ENCODE peak calls at places on chromosome 5, in four cellular contexts. B is IMR-90, R is K562, Q is GM12878. S is an unnamed sample.

GRCh38 chr5:125006011-125006685 is 259.7 kb upstream of the ZNF608 start:
- DNase-seq in R (no peak), B (no peak), Q (peak; percentile 71), S (no peak)

GRCh38 chr5:123359866-123360569 is 63.2 kb downstream of the CEP120 start:
- DNase-seq in R (no peak), B (no peak), Q (no peak), S (no peak)

GRCh38 chr5:138138949-138139775 is at the start of gene NME5:
- DNase-seq in B (peak; percentile 40), Q (peak; percentile 5), R (no peak), S (peak; percentile 43)

GRCh38 chr5:14212838-14213237 is 69.7 kb downstream of the TRIO start:
- DNase-seq in B (no peak), Q (peak; percentile 83), R (no peak), S (no peak)

GRCh38 chr5:178237431-178238312 is 5.1 kb upstream of the PHYKPL start:
- DNase-seq in B (peak; percentile 15), Q (no peak), R (no peak), S (no peak)

GRCh38 chr5:1792842-1793266 is 6.8 kb downstream of the MRPL36 start:
- DNase-seq in R (no peak), B (peak; percentile 92), Q (peak; percentile 99), S (no peak)

GRCh38 chr5:77180167-77181081 is 30.1 kb upstream of the PDE8B start:
- DNase-seq in R (no peak), B (no peak), Q (no peak), S (no peak)

GRCh38 chr5:176441921-176442323 is 6.3 kb upstream of the FAF2 start:
- DNase-seq in Q (no peak), B (peak; percentile 70), R (no peak), S (no peak)

GRCh38 chr5:85538362-85538761 is 1079.4 kb upstream of the COX7C start:
- DNase-seq in B (no peak), Q (no peak), R (no peak), S (no peak)

GRCh38 chr5:74034738-74035137 is 408.7 kb downstream of the ARHGEF28 start:
- DNase-seq in B (peak; percentile 88), R (no peak), Q (no peak), S (no peak)

GRCh38 chr5:71905804-71906711 is 187.0 kb downstream of the CARTPT start:
- DNase-seq in B (no peak), R (no peak), Q (no peak), S (no peak)

GRCh38 chr5:140221697-140222223 is 46.8 kb downstream of the CYSTM1 start:
- DNase-seq in B (peak; percentile 93), Q (no peak), R (no peak), S (no peak)

GRCh38 chr5:140041492-140042421 is 1.3 kb downstream of the NRG2 start:
- DNase-seq in Q (peak; percentile 36), R (no peak), B (peak; percentile 12), S (peak; percentile 66)

GRCh38 chr5:144048254-144048856 is 122.1 kb downstream of the YIPF5 start:
- DNase-seq in B (no peak), Q (no peak), R (no peak), S (no peak)

GRCh38 chr5:169914766-169915165 is 65.5 kb downstream of the INSYN2B start:
- DNase-seq in R (no peak), B (peak; percentile 75), Q (no peak), S (no peak)

GRCh38 chr5:1568201-1568979 is 44.6 kb upstream of the LPCAT1 start:
- DNase-seq in R (no peak), Q (no peak), B (peak; percentile 90), S (no peak)

GRCh38 chr5:148205865-148206264 is 3.0 kb downstream of the SPINK6 start:
- DNase-seq in Q (no peak), B (no peak), R (no peak), S (no peak)

GRCh38 chr5:149408252-149409099 is 29.4 kb upstream of the IL17B start:
- DNase-seq in R (no peak), B (no peak), Q (no peak), S (no peak)

GRCh38 chr5:177269976-177270375 is 33.5 kb downstream of the RAB24 start:
- DNase-seq in B (no peak), Q (no peak), R (no peak), S (no peak)

GRCh38 chr5:111641533-111642230 is 115.3 kb downstream of the NREP start:
- DNase-seq in Q (no peak), B (peak; percentile 90), R (no peak), S (no peak)

GRCh38 chr5:151825445-151825844 is 53.7 kb downstream of the G3BP1 start:
- DNase-seq in B (peak; percentile 69), Q (peak; percentile 17), R (peak; percentile 53), S (peak; percentile 13)

GRCh38 chr5:93193756-93194155 is 387.3 kb downstream of the NR2F1-AS1 start:
- DNase-seq in Q (no peak), R (no peak), B (peak; percentile 36), S (no peak)

GRCh38 chr5:20307391-20307790 is 319.4 kb upstream of the CDH18 start:
- DNase-seq in R (no peak), B (no peak), Q (no peak), S (no peak)

GRCh38 chr5:179905144-179905526 is 2.6 kb downstream of the TBC1D9B start:
- DNase-seq in R (no peak), B (no peak), Q (no peak), S (no peak)

GRCh38 chr5:67142816-67143215 is 53.8 kb downstream of the CD180 start:
- DNase-seq in R (no peak), Q (no peak), B (no peak), S (no peak)

GRCh38 chr5:31781772-31782171 is 142.8 kb downstream of the PDZD2 start:
- DNase-seq in B (no peak), R (no peak), Q (no peak), S (no peak)

GRCh38 chr5:35430381-35431162 is 187.1 kb upstream of the SPEF2 start:
- DNase-seq in B (no peak), R (no peak), Q (no peak), S (no peak)

GRCh38 chr5:35438288-35438687 is 179.4 kb upstream of the SPEF2 start:
- DNase-seq in R (no peak), B (no peak), Q (no peak), S (no peak)

GRCh38 chr5:35438786-35439185 is 178.9 kb upstream of the SPEF2 start:
- DNase-seq in Q (no peak), B (no peak), R (no peak), S (no peak)

GRCh38 chr5:35440409-35440808 is 177.3 kb upstream of the SPEF2 start:
- DNase-seq in R (no peak), B (no peak), Q (no peak), S (no peak)

DNA sequence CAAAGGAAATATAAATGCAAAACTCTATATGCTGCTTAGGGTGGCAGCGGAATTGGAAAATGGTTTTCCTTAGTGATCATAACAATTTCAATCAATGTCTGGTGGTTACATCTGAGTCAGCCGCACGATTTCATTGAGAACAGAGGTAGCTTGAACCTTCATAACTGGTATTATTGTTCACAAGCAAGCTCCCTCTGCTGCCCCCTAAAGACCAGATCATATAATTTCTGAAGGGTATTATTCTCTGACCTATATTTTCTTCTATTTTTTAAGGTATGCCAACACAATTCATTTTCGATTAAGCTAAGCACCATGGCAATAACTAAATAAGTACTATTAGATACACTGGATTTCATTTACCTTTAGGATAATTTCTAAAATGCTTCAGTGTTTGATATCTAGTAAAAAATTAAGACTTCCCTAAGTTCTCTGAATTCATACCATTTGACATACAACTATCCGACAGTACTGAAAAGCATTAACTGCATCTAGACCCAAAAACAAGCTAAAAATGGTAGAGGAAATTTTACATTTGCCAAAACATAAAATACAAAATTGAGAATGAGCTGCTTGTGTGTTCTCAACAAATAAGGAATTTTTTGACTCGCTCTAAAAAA is 181.1 kb upstream of the SPEF2 start:
- DNase-seq in B (peak; percentile 22), Q (no peak), R (peak; percentile 19), S (no peak)
- TF ChIP-seq CHD1 in B (no peak), Q (no peak), R (no peak), S (no peak)

DNA sequence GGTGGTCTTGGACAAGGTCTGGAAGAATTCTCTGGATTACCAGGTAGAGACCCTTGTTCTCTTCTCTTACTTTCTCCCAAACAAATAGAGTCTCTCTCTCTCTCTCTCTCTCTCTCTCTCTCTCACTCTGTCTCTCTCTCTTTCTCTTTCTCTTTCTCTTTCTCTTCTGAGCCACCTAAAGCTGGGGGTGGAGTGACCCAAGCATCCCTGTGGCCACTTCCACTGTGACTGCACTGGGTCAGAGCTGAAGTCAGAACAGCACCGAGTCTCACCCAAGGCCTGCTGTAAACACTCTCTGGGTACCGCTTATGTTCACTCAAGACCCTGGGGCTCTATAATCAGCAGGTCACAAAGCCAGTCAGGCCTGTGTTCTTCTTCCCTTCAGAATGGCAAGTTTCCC is 513.7 kb downstream of the EBF1 start:
- DNase-seq in R (no peak), Q (no peak), B (no peak), S (no peak)
- H3K4me1 ChIP-seq in R (no peaks in the 10 kb centered on the region), Q (no peaks in the 10 kb centered on the region), B (no peaks in the 10 kb centered on the region), S (peaks cover 5% of the 10 kb centered on the region)

DNA sequence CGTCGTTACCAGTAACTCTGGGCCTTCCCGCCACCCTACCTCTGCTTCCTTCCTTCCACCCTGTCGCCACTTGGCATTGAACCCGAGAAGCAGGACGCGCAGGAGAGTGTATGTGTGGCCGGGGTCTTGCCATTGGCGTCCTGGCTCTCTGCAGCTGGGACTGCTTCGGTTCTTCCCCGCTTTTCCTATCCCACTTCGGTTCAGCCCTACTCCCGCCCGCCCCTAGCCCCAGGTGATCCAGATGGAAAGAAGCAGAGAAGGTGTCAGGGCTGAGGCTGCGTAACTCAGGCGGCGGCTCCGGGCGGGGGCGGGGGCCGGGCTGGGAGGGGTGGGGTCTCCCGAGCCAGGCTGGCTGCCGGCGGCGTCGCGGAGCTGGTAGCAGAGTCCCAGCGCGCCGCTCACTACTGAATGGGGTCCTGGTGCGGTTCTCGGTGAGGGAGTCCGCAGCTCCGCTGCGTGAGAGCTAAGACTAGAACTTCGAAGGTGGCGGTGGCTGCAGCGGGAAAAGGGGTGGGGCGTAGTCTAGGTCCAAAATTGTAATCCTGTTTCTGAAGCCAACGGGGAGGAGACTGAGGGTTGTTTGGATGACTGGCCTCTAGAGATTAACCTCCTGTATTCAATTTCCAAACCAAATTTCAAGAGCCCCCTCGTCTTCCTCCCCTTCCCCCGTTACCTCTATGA is 1.3 kb downstream of the PRR16 start:
- DNase-seq in Q (no peak), B (peak; percentile 64), R (peak; percentile 12), S (peak; percentile 78)
- TF ChIP-seq CHD1 in Q (no peak), B (no peak), R (no peak), S (no peak)

DNA sequence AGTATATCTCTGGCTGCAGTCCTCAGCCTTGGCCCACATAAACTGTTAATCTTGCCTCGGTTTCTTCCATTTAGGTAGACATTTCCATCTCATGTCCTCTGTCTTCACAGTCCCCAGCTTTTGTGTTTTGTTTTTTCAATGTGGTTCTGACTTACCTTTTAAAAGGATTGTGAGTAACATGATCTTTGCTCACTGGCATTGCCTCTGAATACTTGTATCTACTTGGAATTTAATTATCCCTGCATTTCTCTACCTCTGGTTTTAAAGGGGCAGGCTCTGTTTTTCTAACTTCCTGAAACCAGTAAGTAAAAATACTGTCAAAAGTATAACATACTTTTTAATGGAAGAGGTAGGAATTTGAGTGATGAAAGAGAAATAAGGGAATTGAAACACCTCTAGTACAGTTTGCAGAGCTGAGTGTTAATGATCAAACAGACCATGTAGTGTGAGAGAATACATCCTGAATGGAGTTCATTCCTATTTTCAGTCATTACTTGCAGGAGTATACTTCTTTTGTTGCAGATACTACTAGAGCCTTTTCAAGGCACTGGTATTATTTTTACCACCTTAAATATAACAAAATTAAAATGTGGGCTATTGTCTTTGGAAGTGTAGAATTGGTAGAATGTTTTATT is 62.6 kb downstream of the MTREX start:
- DNase-seq in Q (no peak), B (no peak), R (no peak), S (no peak)
- H3K4me1 ChIP-seq in Q (peaks cover under 1% of the 10 kb centered on the region), B (no peaks in the 10 kb centered on the region), R (no peaks in the 10 kb centered on the region), S (no peaks in the 10 kb centered on the region)

GRCh38 chr5:6902094-6902493 is 188.9 kb downstream of the TENT4A start:
- DNase-seq in Q (no peak), B (no peak), R (no peak), S (no peak)
- TF ChIP-seq CHD1 in Q (no peak), B (no peak), R (no peak), S (no peak)

S was measured in H1.